ENCODE peak calls at places on chromosomes 16 and 17, in four cellular contexts. B, L, Y and V are unnamed samples.

GRCh38 chr17:44906010-44906646 is 6.9 kb upstream of the EFTUD2 start:
- DNase-seq in B (peak; percentile 96), L (peak; percentile 88), Y (peak; percentile 46), V (peak; percentile 94)

GRCh38 chr16:66703359-66704215 is 7.0 kb upstream of the CMTM4 start:
- DNase-seq in B (no peak), L (no peak), Y (no peak), V (no peak)

GRCh38 chr16:60142991-60143705 is 1409.0 kb upstream of the GOT2 start:
- DNase-seq in L (no peak), B (no peak), Y (no peak), V (peak; percentile 56)

GRCh38 chr16:11229906-11230305 is 26.1 kb downstream of the SOCS1 start:
- DNase-seq in Y (no peak), L (no peak), B (no peak), V (no peak)

GRCh38 chr17:83067718-83068261 is 11.6 kb upstream of the METRNL start:
- DNase-seq in Y (peak; percentile 58), B (peak; percentile 16), L (no peak), V (no peak)

GRCh38 chr16:2308089-2308962 is 32.2 kb downstream of the ABCA3 start:
- DNase-seq in Y (no peak), B (no peak), L (no peak), V (no peak)

GRCh38 chr17:64373722-64374121 is 16.9 kb downstream of the PECAM1 start:
- DNase-seq in B (no peak), L (no peak), Y (no peak), V (no peak)

GRCh38 chr16:78896280-78896679 is 704.3 kb downstream of the MAF start:
- DNase-seq in Y (no peak), B (no peak), L (no peak), V (no peak)

GRCh38 chr17:2189231-2189630 is 114.4 kb downstream of the SMG6 start:
- DNase-seq in L (no peak), B (no peak), Y (no peak), V (no peak)

GRCh38 chr17:2050871-2051387 is 4.0 kb upstream of the HIC1 start:
- DNase-seq in L (no peak), B (peak; percentile 65), Y (peak; percentile 66), V (no peak)

GRCh38 chr16:54407596-54407995 is 121.0 kb upstream of the IRX3 start:
- DNase-seq in B (peak; percentile 1), L (no peak), Y (no peak), V (peak; percentile 44)

GRCh38 chr17:28928061-28928460 is 23.3 kb downstream of the PHF12 start:
- DNase-seq in Y (no peak), L (no peak), B (peak; percentile 48), V (peak; percentile 54)

GRCh38 chr16:5738586-5738985 is 641.0 kb upstream of the EEF2KMT start:
- DNase-seq in Y (peak; percentile 52), B (no peak), L (no peak), V (no peak)

GRCh38 chr16:3789375-3790067 is 72.2 kb upstream of the TRAP1 start:
- DNase-seq in Y (no peak), B (no peak), L (no peak), V (no peak)

GRCh38 chr17:40617678-40618240 is 29.9 kb downstream of the SMARCE1 start:
- DNase-seq in B (no peak), L (no peak), Y (no peak), V (no peak)

GRCh38 chr17:47669060-47669459 is 19.3 kb downstream of the KPNB1 start:
- DNase-seq in L (no peak), B (no peak), Y (no peak), V (no peak)

GRCh38 chr16:12497558-12497957 is 306.1 kb downstream of the CPPED1 start:
- DNase-seq in B (no peak), Y (no peak), L (no peak), V (no peak)

GRCh38 chr16:78297066-78297666 is 197.7 kb downstream of the WWOX start:
- DNase-seq in L (no peak), B (no peak), Y (no peak), V (peak; percentile 3)

GRCh38 chr17:67289174-67289876 is 44.3 kb upstream of the HELZ start:
- DNase-seq in L (peak; percentile 29), B (peak; percentile 55), Y (peak; percentile 27), V (peak; percentile 58)

GRCh38 chr17:48543854-48544355 is 1.0 kb downstream of the HOXB2 start:
- DNase-seq in B (no peak), L (no peak), Y (no peak), V (no peak)

GRCh38 chr16:2715519-2715918 is 4.5 kb downstream of the PRSS27 start:
- DNase-seq in Y (peak; percentile 68), L (no peak), B (peak; percentile 46), V (peak; percentile 19)

GRCh38 chr16:13594798-13595197 is 325.2 kb upstream of the ERCC4 start:
- DNase-seq in Y (no peak), B (no peak), L (no peak), V (no peak)

GRCh38 chr16:66167564-66168291 is 198.8 kb upstream of the CDH5 start:
- DNase-seq in L (no peak), B (peak; percentile 46), Y (peak; percentile 46), V (peak; percentile 96)

GRCh38 chr17:77838748-77839147 is 119.8 kb upstream of the TNRC6C start:
- DNase-seq in L (no peak), B (no peak), Y (no peak), V (no peak)

GRCh38 chr17:30921544-30922196 is at the start of gene ADAP2:
- DNase-seq in B (no peak), Y (no peak), L (no peak), V (no peak)

GRCh38 chr16:50316848-50317630 is 50.7 kb downstream of the ADCY7 start:
- DNase-seq in Y (no peak), B (no peak), L (no peak), V (no peak)

GRCh38 chr16:14356064-14356463 is 274.0 kb downstream of the PARN start:
- DNase-seq in B (no peak), Y (no peak), L (no peak), V (no peak)

GRCh38 chr16:71658771-71659170 is 32.8 kb downstream of the MARVELD3 start:
- DNase-seq in B (no peak), L (no peak), Y (no peak), V (no peak)

GRCh38 chr16:57145046-57145963 is 40.5 kb downstream of the PSME3IP1 start:
- DNase-seq in Y (peak; percentile 29), B (no peak), L (no peak), V (no peak)

GRCh38 chr16:86566601-86566965 is at the start of gene FOXC2:
- DNase-seq in B (peak; percentile 94), L (peak; percentile 85), Y (peak; percentile 93), V (peak; percentile 92)

GRCh38 chr17:31297090-31297489 is at the start of gene OMG:
- DNase-seq in L (no peak), Y (no peak), B (no peak), V (no peak)

GRCh38 chr17:507441-507840 is 154.8 kb upstream of the RPH3AL start:
- DNase-seq in Y (no peak), B (no peak), L (no peak), V (no peak)